ENCODE peak calls at places on chromosomes 12 and 14, in ten cellular contexts. W, Y, R, Z, A, F, G, O, E and X are unnamed samples.

GRCh38 chr12:123149088-123149827 is 1.6 kb downstream of the PITPNM2 start:
- DNase-seq in R (peak), W (no peak), F (no peak), G (peak), Z (peak), O (peak), A (no peak), E (no peak), Y (peak), X (no peak)

GRCh38 chr12:5102261-5102789 is 58.6 kb downstream of the KCNA5 start:
- DNase-seq in G (no peak), F (no peak), Z (no peak), O (no peak), A (no peak), R (no peak), Y (no peak), W (no peak), E (no peak), X (no peak)

GRCh38 chr12:87678453-87678852 is 350.7 kb downstream of the C12orf50 start:
- DNase-seq in E (no peak), Z (no peak), Y (peak), R (no peak), W (no peak), O (no peak), F (no peak), A (no peak), G (no peak), X (no peak)

GRCh38 chr14:103056322-103057027 is 874 bp downstream of the CDC42BPB start:
- DNase-seq in Z (peak), F (peak), Y (peak), G (peak), E (peak), A (no peak), O (peak), W (peak), R (peak), X (no peak)

GRCh38 chr12:85798122-85798521 is 38.1 kb downstream of the RASSF9 start:
- DNase-seq in Z (no peak), A (no peak), W (no peak), O (no peak), F (no peak), E (no peak), Y (no peak), G (no peak), R (no peak), X (no peak)

GRCh38 chr12:65903680-65904403 is 79.6 kb downstream of the HMGA2 start:
- DNase-seq in W (no peak), Z (no peak), Y (no peak), F (no peak), O (no peak), R (no peak), E (no peak), A (no peak), G (no peak), X (no peak)

GRCh38 chr12:115638753-115639666 is 638.5 kb downstream of the MED13L start:
- DNase-seq in A (no peak), G (no peak), R (peak), Z (no peak), F (no peak), O (no peak), Y (no peak), W (no peak), E (peak), X (no peak)

GRCh38 chr14:53062856-53063255 is 90.3 kb downstream of the DDHD1 start:
- DNase-seq in Y (no peak), E (no peak), Z (no peak), G (no peak), R (no peak), O (no peak), A (no peak), W (no peak), F (no peak), X (no peak)

GRCh38 chr12:52199294-52199920 is 7.6 kb upstream of the KRT80 start:
- DNase-seq in F (no peak), E (no peak), A (no peak), O (no peak), Y (no peak), R (peak), W (no peak), G (no peak), Z (no peak), X (no peak)

GRCh38 chr12:124024263-124024678 is 51.3 kb downstream of the ZNF664 start:
- DNase-seq in F (no peak), E (no peak), G (no peak), A (no peak), W (no peak), O (no peak), Y (no peak), R (no peak), Z (peak), X (no peak)

GRCh38 chr12:75444444-75445136 is 36.0 kb upstream of the GLIPR1 start:
- DNase-seq in W (no peak), O (no peak), E (no peak), A (peak), G (no peak), R (no peak), Z (no peak), Y (peak), F (no peak), X (no peak)

GRCh38 chr12:12718853-12719252 is 1.7 kb downstream of the CDKN1B start:
- DNase-seq in Z (no peak), A (no peak), E (no peak), W (no peak), G (no peak), Y (peak), F (no peak), O (no peak), R (no peak), X (peak)

GRCh38 chr12:71397433-71397954 is 42.1 kb upstream of the LGR5 start:
- DNase-seq in F (no peak), G (no peak), E (no peak), R (no peak), A (no peak), O (no peak), Z (no peak), Y (no peak), W (no peak), X (no peak)

GRCh38 chr12:71393625-71394024 is 46.0 kb upstream of the LGR5 start:
- DNase-seq in Z (peak), F (no peak), A (no peak), E (no peak), Y (no peak), O (no peak), R (no peak), G (no peak), W (no peak), X (no peak)

DNA sequence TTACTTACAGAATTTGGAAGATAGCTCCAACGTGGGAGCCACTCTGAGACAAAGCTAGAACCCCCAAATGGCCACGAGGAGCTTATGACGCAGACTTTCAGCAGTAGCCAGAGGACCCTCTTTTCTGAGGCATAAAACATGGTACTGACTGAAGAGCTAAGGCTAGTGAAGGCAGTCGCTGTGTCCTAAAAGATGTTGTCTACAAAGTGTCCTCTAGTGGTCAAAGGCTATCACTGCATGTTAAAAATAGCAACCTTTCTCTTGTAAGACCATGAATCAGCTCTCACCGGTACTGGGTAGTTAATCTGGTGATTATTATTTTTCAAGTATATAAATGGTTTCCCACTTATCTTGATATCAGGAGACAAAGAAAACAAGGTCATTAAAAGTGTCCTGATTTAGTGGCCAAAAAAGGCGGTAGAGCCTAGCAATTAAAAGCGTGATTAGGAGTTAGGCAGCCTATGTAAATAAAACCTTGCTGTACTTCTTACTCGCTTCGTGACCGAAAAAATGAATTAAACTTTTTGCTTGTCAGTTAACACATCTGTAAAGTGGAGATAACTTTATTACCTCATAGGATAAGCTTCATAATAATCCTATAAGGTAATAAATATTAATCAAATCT is 47.0 kb upstream of the LGR5 start:
- DNase-seq in Z (peak), W (no peak), G (no peak), O (no peak), R (peak), E (no peak), A (peak), Y (peak), F (no peak), X (no peak)
- TF ChIP-seq EP300 in Z (no peak), W (no peak), G (no peak), O (no peak), R (no peak), E (no peak), A (no peak), Y (no peak), F (no peak), X (no peak)

GRCh38 chr14:61570188-61570960 is 124.9 kb upstream of the HIF1A start:
- DNase-seq in G (no peak), A (no peak), W (no peak), Z (no peak), E (no peak), Y (no peak), F (no peak), O (no peak), R (no peak), X (no peak)

GRCh38 chr14:61569783-61570182 is 125.5 kb upstream of the HIF1A start:
- DNase-seq in Z (no peak), R (no peak), O (peak), E (no peak), W (peak), A (peak), Y (no peak), G (no peak), F (peak), X (no peak)

GRCh38 chr14:61567838-61568571 is 127.3 kb upstream of the HIF1A start:
- DNase-seq in E (no peak), F (no peak), W (no peak), R (no peak), Y (no peak), O (no peak), Z (no peak), G (no peak), A (no peak), X (no peak)

GRCh38 chr14:61569308-61569707 is 126.0 kb upstream of the HIF1A start:
- DNase-seq in Y (no peak), E (no peak), R (no peak), G (no peak), A (no peak), W (no peak), Z (no peak), F (no peak), O (no peak), X (no peak)

GRCh38 chr14:61568572-61569011 is 126.7 kb upstream of the HIF1A start:
- DNase-seq in F (no peak), W (peak), A (no peak), E (peak), R (no peak), O (no peak), Y (no peak), G (no peak), Z (no peak), X (no peak)
- TF ChIP-seq EP300 in F (no peak), W (no peak), A (no peak), E (no peak), R (no peak), O (no peak), Y (no peak), G (no peak), Z (no peak), X (no peak)

GRCh38 chr12:7681535-7681934 is 14.0 kb downstream of the GDF3 start:
- DNase-seq in A (no peak), Z (no peak), Y (no peak), W (no peak), O (no peak), R (no peak), E (no peak), F (no peak), G (no peak), X (no peak)

GRCh38 chr12:7678744-7679143 is 13.0 kb upstream of the APOBEC1 start:
- DNase-seq in Z (no peak), G (no peak), E (no peak), Y (peak), R (no peak), A (no peak), F (no peak), O (no peak), W (no peak), X (no peak)

GRCh38 chr12:7679251-7680045 is 13.7 kb upstream of the APOBEC1 start:
- DNase-seq in W (no peak), E (no peak), Z (no peak), Y (no peak), A (no peak), F (no peak), R (no peak), O (no peak), G (no peak), X (no peak)
- TF ChIP-seq EP300 in W (no peak), E (no peak), Z (no peak), Y (no peak), A (no peak), F (no peak), R (no peak), O (no peak), G (no peak), X (no peak)

GRCh38 chr14:55518391-55518790 is 61.6 kb upstream of the KTN1 start:
- DNase-seq in F (no peak), A (no peak), O (no peak), W (no peak), Y (no peak), E (no peak), G (no peak), Z (no peak), R (no peak), X (no peak)

GRCh38 chr14:55523321-55523720 is 56.7 kb upstream of the KTN1 start:
- DNase-seq in W (no peak), R (no peak), O (no peak), E (no peak), Y (no peak), G (no peak), Z (no peak), F (no peak), A (no peak), X (no peak)

GRCh38 chr14:55516776-55517175 is 63.2 kb upstream of the KTN1 start:
- DNase-seq in Y (no peak), E (no peak), G (no peak), A (no peak), R (no peak), Z (no peak), O (no peak), W (no peak), F (no peak), X (no peak)

GRCh38 chr14:55514819-55515470 is 65.1 kb upstream of the KTN1 start:
- DNase-seq in A (no peak), G (no peak), Y (no peak), E (no peak), W (no peak), Z (no peak), R (no peak), F (no peak), O (no peak), X (no peak)

GRCh38 chr14:55519473-55520080 is 60.4 kb upstream of the KTN1 start:
- DNase-seq in R (no peak), W (no peak), G (no peak), Y (no peak), E (no peak), F (no peak), A (no peak), O (no peak), Z (no peak), X (no peak)
- TF ChIP-seq EP300 in R (no peak), W (no peak), G (no peak), Y (no peak), E (no peak), F (no peak), A (no peak), O (no peak), Z (no peak), X (no peak)